ENCODE peak calls at places on chromosome 21, in ten cellular contexts. Y is smooth muscle cell of the brain vasculature; W is stromal cell of bone marrow; G is mucosa of gallbladder; J is NCI-H748 treated with DMSO at 0.1 percent for 48 hours; I is stimulated activated CD4-positive, alpha-beta T cell treated with anti-CD3 and anti-CD28 coated beads, TNF-alpha, amount 100 ng/mL, for 24 hours; H is aorta; U is astrocyte of the cerebellum; L is activated naive CD4-positive, alpha-beta T cell treated with anti-CD3 and anti-CD28 coated beads, Interleukin-2, amount 10 ng/mL, durations not matched to agents 7 days and 5 days; X is glomerular endothelial cell. C is an unnamed sample.

GRCh38 chr21:44880762-44881585 is 7.5 kb upstream of the PTTG1IP start:
- DNase-seq in Y (no peak), W (no peak), G (no peak), J (no peak), I (no peak), H (peak), U (peak), L (no peak), X (no peak), C (no peak)

GRCh38 chr21:37164742-37165141 is 91.7 kb downstream of the TTC3 start:
- DNase-seq in Y (no peak), W (no peak), G (no peak), J (no peak), I (no peak), H (no peak), U (no peak), L (no peak), X (no peak), C (no peak)

GRCh38 chr21:38037416-38037815 is 121.2 kb upstream of the KCNJ6 start:
- DNase-seq in Y (no peak), W (no peak), G (no peak), J (no peak), I (no peak), H (no peak), U (no peak), L (no peak), X (peak), C (no peak)

GRCh38 chr21:46604975-46605758 is at the start of gene S100B:
- DNase-seq in Y (no peak), W (no peak), G (no peak), J (no peak), I (no peak), H (peak), U (no peak), L (peak), X (no peak), C (peak)

GRCh38 chr21:38925923-38926322 is 120.2 kb downstream of the ETS2 start:
- DNase-seq in Y (no peak), W (peak), G (peak), J (no peak), I (no peak), H (peak), U (peak), L (no peak), X (no peak), C (no peak)

GRCh38 chr21:35743571-35743970 is 316.8 kb downstream of the SETD4 start:
- DNase-seq in Y (no peak), W (no peak), G (no peak), J (no peak), I (no peak), H (no peak), U (no peak), L (no peak), X (no peak), C (no peak)

GRCh38 chr21:44598031-44598430 is 2.4 kb upstream of the KRTAP10-7 start:
- DNase-seq in Y (no peak), W (no peak), G (no peak), J (no peak), I (no peak), H (no peak), U (no peak), L (no peak), X (no peak), C (no peak)

GRCh38 chr21:43331962-43332458 is 94.9 kb downstream of the SIK1 start:
- DNase-seq in Y (peak), W (peak), G (peak), J (no peak), I (no peak), H (no peak), U (peak), L (no peak), X (no peak), C (no peak)

GRCh38 chr21:33286600-33287456 is 20.7 kb downstream of the IL10RB start:
- DNase-seq in Y (peak), W (no peak), G (peak), J (peak), I (no peak), H (peak), U (peak), L (no peak), X (no peak), C (no peak)

GRCh38 chr21:44498280-44498964 is 41.6 kb downstream of the KRTAP10-1 start:
- DNase-seq in Y (no peak), W (no peak), G (no peak), J (no peak), I (no peak), H (peak), U (no peak), L (no peak), X (no peak), C (no peak)

GRCh38 chr21:25895565-25896205 is 160.9 kb downstream of the GABPA start:
- DNase-seq in Y (no peak), W (no peak), G (no peak), J (peak), I (no peak), H (peak), U (no peak), L (peak), X (no peak), C (no peak)

GRCh38 chr21:43189936-43190335 is 21.1 kb downstream of the CRYAA start:
- DNase-seq in Y (no peak), W (no peak), G (no peak), J (no peak), I (no peak), H (peak), U (no peak), L (no peak), X (no peak), C (no peak)

GRCh38 chr21:15774590-15774989 is 44.8 kb downstream of the USP25 start:
- DNase-seq in Y (no peak), W (peak), G (no peak), J (no peak), I (no peak), H (no peak), U (no peak), L (no peak), X (no peak), C (no peak)

GRCh38 chr21:19236209-19236608 is 832.6 kb upstream of the TMPRSS15 start:
- DNase-seq in Y (no peak), W (no peak), G (no peak), J (no peak), I (no peak), H (no peak), U (no peak), L (no peak), X (no peak), C (no peak)

GRCh38 chr21:42300956-42301355 is 14.3 kb downstream of the TFF3 start:
- DNase-seq in Y (no peak), W (no peak), G (no peak), J (no peak), I (no peak), H (no peak), U (no peak), L (no peak), X (no peak), C (no peak)

GRCh38 chr21:35102488-35103407 is 53.6 kb upstream of the RUNX1 start:
- DNase-seq in Y (no peak), W (no peak), G (peak), J (no peak), I (no peak), H (no peak), U (no peak), L (peak), X (no peak), C (no peak)

GRCh38 chr21:17758703-17759102 is 60.5 kb downstream of the C21orf91 start:
- DNase-seq in Y (peak), W (no peak), G (no peak), J (no peak), I (no peak), H (no peak), U (no peak), L (no peak), X (no peak), C (no peak)

GRCh38 chr21:34517491-34518245 is 5.7 kb upstream of the KCNE1 start:
- DNase-seq in Y (no peak), W (no peak), G (no peak), J (no peak), I (no peak), H (no peak), U (no peak), L (peak), X (no peak), C (no peak)

GRCh38 chr21:29080454-29080930 is 7.0 kb upstream of the CCT8 start:
- DNase-seq in Y (no peak), W (no peak), G (no peak), J (no peak), I (no peak), H (no peak), U (no peak), L (peak), X (no peak), C (peak)

GRCh38 chr21:28342229-28342810 is 650.4 kb downstream of the LTN1 start:
- DNase-seq in Y (no peak), W (no peak), G (no peak), J (no peak), I (no peak), H (no peak), U (peak), L (no peak), X (no peak), C (no peak)

GRCh38 chr21:45982758-45983731 is 1.5 kb downstream of the COL6A1 start:
- DNase-seq in Y (no peak), W (no peak), G (no peak), J (no peak), I (no peak), H (peak), U (no peak), L (peak), X (no peak), C (no peak)

GRCh38 chr21:38229260-38229877 is 27.4 kb upstream of the KCNJ15 start:
- DNase-seq in Y (no peak), W (no peak), G (no peak), J (no peak), I (no peak), H (no peak), U (no peak), L (no peak), X (no peak), C (no peak)

C was measured in immature natural killer cell.